ENCODE peak calls at places on chromosome 5, in eight cellular contexts. D is A549; F is astrocyte of the spinal cord; T is CD8-positive, alpha-beta T cell; G is HepG2; S is AG04449; K is astrocyte of the cerebellum; U is heart right ventricle. W is an unnamed sample.

GRCh38 chr5:59348189-59348588 is 545.3 kb downstream of the PDE4D start:
- DNase-seq in D (no peak), F (no peak), T (no peak), G (peak), S (no peak), K (no peak), U (no peak), W (no peak)

GRCh38 chr5:153742071-153742470 is 251.6 kb downstream of the GRIA1 start:
- DNase-seq in D (no peak), F (no peak), T (no peak), G (no peak), S (no peak), K (no peak), U (no peak), W (no peak)

GRCh38 chr5:102910240-102911226 is 155.4 kb downstream of the PAM start:
- DNase-seq in D (peak), F (peak), T (no peak), G (no peak), S (peak), K (no peak), U (no peak), W (peak)

GRCh38 chr5:122915717-122916399 is 70.4 kb downstream of the SNX24 start:
- DNase-seq in D (no peak), F (no peak), T (no peak), G (peak), S (no peak), K (no peak), U (no peak), W (no peak)

GRCh38 chr5:85488295-85488694 is 1103.6 kb upstream of the EDIL3 start:
- DNase-seq in D (no peak), F (no peak), T (no peak), G (no peak), S (no peak), K (no peak), U (no peak), W (no peak)

GRCh38 chr5:125497651-125498050 is 751.2 kb upstream of the ZNF608 start:
- DNase-seq in D (no peak), F (no peak), T (no peak), G (no peak), S (no peak), K (no peak), U (no peak), W (no peak)

GRCh38 chr5:94173100-94173499 is 431.7 kb upstream of the POU5F2 start:
- DNase-seq in D (no peak), F (no peak), T (no peak), G (no peak), S (no peak), K (no peak), U (no peak), W (no peak)

GRCh38 chr5:9661316-9662015 is 31.3 kb upstream of the TAS2R1 start:
- DNase-seq in D (no peak), F (no peak), T (no peak), G (no peak), S (no peak), K (no peak), U (no peak), W (no peak)

GRCh38 chr5:44664711-44665100 is 144.0 kb upstream of the MRPS30 start:
- DNase-seq in D (no peak), F (no peak), T (no peak), G (no peak), S (no peak), K (no peak), U (no peak), W (no peak)

DNA sequence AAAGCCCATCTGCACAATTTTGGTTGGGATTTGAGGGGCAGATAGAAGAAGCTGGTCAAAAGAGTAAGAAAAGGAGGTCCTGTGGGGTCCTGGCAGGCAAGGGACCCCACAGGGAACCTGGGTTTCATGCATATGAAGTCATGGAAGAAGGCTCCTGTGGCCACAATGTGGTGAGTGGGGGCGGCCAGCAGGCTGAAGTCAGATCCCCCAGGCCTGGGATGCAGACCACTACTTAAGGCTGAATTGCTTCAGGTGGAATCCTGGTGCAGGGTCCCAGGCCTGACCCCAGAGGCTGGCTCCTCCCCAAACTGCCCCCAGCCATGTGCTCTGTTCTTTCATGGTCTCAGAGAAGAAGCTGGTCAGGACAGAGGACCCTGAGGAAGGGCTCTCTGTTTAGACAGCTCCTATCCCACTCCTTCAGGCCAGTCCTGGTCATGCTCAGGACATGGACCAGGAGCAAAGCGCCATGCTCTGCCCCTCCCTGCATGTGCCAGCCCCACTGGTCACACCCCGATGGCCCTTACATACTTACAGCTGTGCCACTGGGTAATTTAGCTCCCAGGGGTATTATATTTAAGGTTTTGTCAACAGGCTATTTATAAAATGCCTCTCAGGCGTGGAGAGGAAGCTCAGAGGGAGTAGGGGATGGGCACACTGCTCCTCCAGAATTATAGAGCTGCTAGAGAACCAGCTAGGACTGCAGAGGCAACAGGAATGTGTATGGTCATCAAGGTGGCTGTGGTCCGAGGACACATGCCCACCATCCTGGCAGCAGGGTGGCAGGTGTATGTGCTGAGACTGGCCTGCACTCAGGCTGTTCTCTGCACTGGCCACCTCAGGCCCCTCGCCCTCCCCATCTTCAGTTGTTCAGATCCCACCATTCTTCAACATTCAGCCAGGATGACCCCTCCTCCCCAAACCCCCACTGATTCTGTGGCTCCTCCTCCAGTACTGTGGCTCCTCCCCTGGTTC is 33.3 kb downstream of the C5orf15 start:
- DNase-seq in D (no peak), F (no peak), T (no peak), G (no peak), S (no peak), K (no peak), U (no peak), W (no peak)
- H3K4me3 ChIP-seq in D (no peak), F (no peak), T (no peak), G (no peak), S (no peak), K (no peak), U (no peak), W (no peak)

GRCh38 chr5:169667896-169668674 is 31.0 kb downstream of the DOCK2 start:
- DNase-seq in D (peak), F (peak), T (no peak), G (peak), S (no peak), K (no peak), U (no peak), W (peak)
- H3K4me3 ChIP-seq in D (no peak), F (no peak), T (no peak), G (no peak), S (no peak), K (no peak), U (no peak), W (no peak)

DNA sequence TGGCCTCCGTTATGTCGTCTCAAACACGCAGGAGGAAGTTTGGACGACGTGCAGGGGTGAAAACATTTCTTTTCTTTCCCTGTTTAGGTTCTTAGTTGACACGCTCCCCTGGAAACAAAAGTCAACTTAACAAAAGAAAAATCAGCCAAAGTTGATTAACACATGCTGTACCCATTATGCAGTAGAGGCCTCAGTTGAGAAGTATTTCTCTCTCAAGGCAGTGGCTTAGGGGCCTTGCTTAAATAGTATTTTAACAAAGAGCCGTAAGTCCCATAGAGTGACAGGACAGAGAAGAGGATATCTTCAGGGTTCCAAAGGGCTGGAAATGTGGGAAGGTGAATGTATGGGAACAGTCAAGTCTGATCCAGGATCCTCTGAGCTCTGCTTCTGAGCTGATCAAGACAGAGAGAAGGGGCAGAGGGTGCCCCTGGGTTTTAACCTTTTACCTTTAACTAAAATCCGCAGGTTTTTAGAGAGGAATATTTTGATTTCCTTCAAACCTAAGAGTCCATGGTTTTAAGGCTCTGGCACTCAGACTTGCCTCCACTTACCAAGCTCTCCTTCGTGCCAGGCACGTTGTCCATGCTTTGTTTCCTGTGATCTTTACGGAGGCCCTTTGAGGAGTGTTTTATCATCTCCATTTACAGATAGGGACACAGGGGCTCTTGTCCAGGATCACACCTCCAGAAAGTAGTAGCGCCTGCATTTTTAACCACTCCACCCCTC is 629 bp upstream of the CD74 start:
- DNase-seq in D (no peak), F (no peak), T (no peak), G (no peak), S (no peak), K (no peak), U (no peak), W (no peak)
- H3K4me3 ChIP-seq in D (no peak), F (no peak), T (peak), G (peak), S (no peak), K (no peak), U (peak), W (no peak)

GRCh38 chr5:77773734-77774280 is 2.3 kb downstream of the TBCA start:
- DNase-seq in D (no peak), F (no peak), T (no peak), G (no peak), S (no peak), K (no peak), U (no peak), W (no peak)
- H3K4me3 ChIP-seq in D (no peak), F (no peak), T (no peak), G (peak), S (no peak), K (no peak), U (no peak), W (no peak)

DNA sequence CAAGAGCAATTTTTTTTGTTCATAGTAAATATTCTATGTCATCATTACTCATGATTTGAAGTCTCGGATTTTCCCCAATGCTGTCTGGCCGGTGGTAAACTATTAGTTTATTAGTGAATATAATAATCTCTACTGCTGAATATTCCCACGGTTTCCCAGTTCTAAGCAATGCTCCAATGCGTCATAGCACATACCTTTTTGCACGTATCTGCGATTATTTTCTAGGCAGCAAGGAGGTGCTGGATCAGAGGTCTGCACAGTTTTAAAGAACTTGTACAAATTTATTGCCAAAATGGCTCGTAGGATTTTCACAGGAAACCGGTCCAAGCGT is 43.9 kb upstream of the TCF7 start:
- DNase-seq in D (no peak), F (peak), T (no peak), G (no peak), S (no peak), K (peak), U (no peak), W (peak)
- H3K4me3 ChIP-seq in D (peak), F (peak), T (peak), G (peak), S (peak), K (peak), U (peak), W (peak)

GRCh38 chr5:141342773-141343172 is 856 bp upstream of the PCDHGA3 start:
- DNase-seq in D (no peak), F (no peak), T (no peak), G (no peak), S (no peak), K (no peak), U (no peak), W (no peak)
- H3K4me3 ChIP-seq in D (no peak), F (no peak), T (no peak), G (no peak), S (no peak), K (no peak), U (peak), W (no peak)

DNA sequence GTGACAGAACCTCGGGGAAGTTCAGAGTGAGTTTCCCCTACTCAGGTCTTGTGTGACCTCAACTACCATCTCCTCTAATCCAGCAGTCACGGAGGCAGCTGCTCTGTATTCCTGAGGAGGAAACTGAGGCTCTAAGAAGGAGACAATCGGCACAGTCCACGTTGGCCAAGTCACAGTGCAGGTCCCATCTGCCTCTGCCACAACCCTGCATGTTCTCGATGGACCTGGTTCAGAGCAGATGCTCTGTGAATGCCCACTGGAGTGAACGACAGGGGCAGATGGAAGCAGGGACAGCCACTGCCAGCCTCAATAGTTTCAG is 720 bp upstream of the ERGIC1 start:
- DNase-seq in D (no peak), F (no peak), T (no peak), G (no peak), S (no peak), K (no peak), U (no peak), W (no peak)
- H3K4me3 ChIP-seq in D (peak), F (no peak), T (peak), G (peak), S (peak), K (no peak), U (peak), W (no peak)

GRCh38 chr5:58172946-58173345 is 286.9 kb downstream of the PLK2 start:
- DNase-seq in D (no peak), F (no peak), T (no peak), G (no peak), S (no peak), K (no peak), U (no peak), W (no peak)
- H3K4me3 ChIP-seq in D (no peak), F (no peak), T (no peak), G (no peak), S (no peak), K (no peak), U (no peak), W (no peak)

W was measured in cardiac fibroblast.